ENCODE peak calls at places on chromosomes 3 and 15, in eight cellular contexts. One of them, this sample, is unnamed.

GRCh38 chr3:139491966-139492365 is 15.7 kb upstream of the RBP2 start:
- DNase-seq in RPMI8226: no peak
- DNase-seq in HTR-8/SVneo: no peak
- DNase-seq in stimulated activated naive CD8-positive, alpha-beta T cell treated with anti-CD3 and anti-CD28 coated beads, Interleukin-15, Interleukin-2, amounts not matched to agents 100 U/mL and 50 U/mL, for 24 hours: no peak
- DNase-seq in stimulated activated naive CD4-positive, alpha-beta T cell: no peak
- DNase-seq in germinal center: no peak
- DNase-seq in AG04450: no peak
- DNase-seq in mucosa of descending colon: no peak
- DNase-seq in this sample: no peak

GRCh38 chr3:94256888-94257813 is 194.3 kb downstream of the NSUN3 start:
- DNase-seq in RPMI8226: no peak
- DNase-seq in HTR-8/SVneo: no peak
- DNase-seq in stimulated activated naive CD8-positive, alpha-beta T cell treated with anti-CD3 and anti-CD28 coated beads, Interleukin-15, Interleukin-2, amounts not matched to agents 100 U/mL and 50 U/mL, for 24 hours: no peak
- DNase-seq in stimulated activated naive CD4-positive, alpha-beta T cell: no peak
- DNase-seq in germinal center: no peak
- DNase-seq in AG04450: no peak
- DNase-seq in mucosa of descending colon: no peak
- DNase-seq in this sample: no peak

GRCh38 chr15:38707802-38708671 is 143.4 kb upstream of the RASGRP1 start:
- DNase-seq in RPMI8226: peak
- DNase-seq in HTR-8/SVneo: peak
- DNase-seq in stimulated activated naive CD8-positive, alpha-beta T cell treated with anti-CD3 and anti-CD28 coated beads, Interleukin-15, Interleukin-2, amounts not matched to agents 100 U/mL and 50 U/mL, for 24 hours: no peak
- DNase-seq in stimulated activated naive CD4-positive, alpha-beta T cell: no peak
- DNase-seq in germinal center: peak
- DNase-seq in AG04450: no peak
- DNase-seq in mucosa of descending colon: peak
- DNase-seq in this sample: peak

GRCh38 chr3:99620976-99621375 is 17.4 kb upstream of the COL8A1 start:
- DNase-seq in RPMI8226: no peak
- DNase-seq in HTR-8/SVneo: no peak
- DNase-seq in stimulated activated naive CD8-positive, alpha-beta T cell treated with anti-CD3 and anti-CD28 coated beads, Interleukin-15, Interleukin-2, amounts not matched to agents 100 U/mL and 50 U/mL, for 24 hours: no peak
- DNase-seq in stimulated activated naive CD4-positive, alpha-beta T cell: no peak
- DNase-seq in germinal center: no peak
- DNase-seq in AG04450: no peak
- DNase-seq in mucosa of descending colon: no peak
- DNase-seq in this sample: no peak

GRCh38 chr3:127216415-127217261 is 23.7 kb downstream of the PRR23E start:
- DNase-seq in RPMI8226: no peak
- DNase-seq in HTR-8/SVneo: no peak
- DNase-seq in stimulated activated naive CD8-positive, alpha-beta T cell treated with anti-CD3 and anti-CD28 coated beads, Interleukin-15, Interleukin-2, amounts not matched to agents 100 U/mL and 50 U/mL, for 24 hours: no peak
- DNase-seq in stimulated activated naive CD4-positive, alpha-beta T cell: no peak
- DNase-seq in germinal center: no peak
- DNase-seq in AG04450: no peak
- DNase-seq in mucosa of descending colon: no peak
- DNase-seq in this sample: no peak

GRCh38 chr3:4898454-4899313 is 80.6 kb upstream of the BHLHE40 start:
- DNase-seq in RPMI8226: no peak
- DNase-seq in HTR-8/SVneo: peak
- DNase-seq in stimulated activated naive CD8-positive, alpha-beta T cell treated with anti-CD3 and anti-CD28 coated beads, Interleukin-15, Interleukin-2, amounts not matched to agents 100 U/mL and 50 U/mL, for 24 hours: no peak
- DNase-seq in stimulated activated naive CD4-positive, alpha-beta T cell: no peak
- DNase-seq in germinal center: no peak
- DNase-seq in AG04450: no peak
- DNase-seq in mucosa of descending colon: no peak
- DNase-seq in this sample: no peak

GRCh38 chr15:82570721-82571519 is 30.7 kb upstream of the RPS17 start:
- DNase-seq in RPMI8226: no peak
- DNase-seq in HTR-8/SVneo: no peak
- DNase-seq in stimulated activated naive CD8-positive, alpha-beta T cell treated with anti-CD3 and anti-CD28 coated beads, Interleukin-15, Interleukin-2, amounts not matched to agents 100 U/mL and 50 U/mL, for 24 hours: no peak
- DNase-seq in stimulated activated naive CD4-positive, alpha-beta T cell: no peak
- DNase-seq in germinal center: no peak
- DNase-seq in AG04450: no peak
- DNase-seq in mucosa of descending colon: no peak
- DNase-seq in this sample: peak

GRCh38 chr3:102536479-102536878 is 101.7 kb downstream of the ZPLD1 start:
- DNase-seq in RPMI8226: peak
- DNase-seq in HTR-8/SVneo: peak
- DNase-seq in stimulated activated naive CD8-positive, alpha-beta T cell treated with anti-CD3 and anti-CD28 coated beads, Interleukin-15, Interleukin-2, amounts not matched to agents 100 U/mL and 50 U/mL, for 24 hours: no peak
- DNase-seq in stimulated activated naive CD4-positive, alpha-beta T cell: peak
- DNase-seq in germinal center: peak
- DNase-seq in AG04450: peak
- DNase-seq in mucosa of descending colon: no peak
- DNase-seq in this sample: no peak

GRCh38 chr3:164460851-164461250 is 617.4 kb downstream of the SI start:
- DNase-seq in RPMI8226: peak
- DNase-seq in HTR-8/SVneo: no peak
- DNase-seq in stimulated activated naive CD8-positive, alpha-beta T cell treated with anti-CD3 and anti-CD28 coated beads, Interleukin-15, Interleukin-2, amounts not matched to agents 100 U/mL and 50 U/mL, for 24 hours: no peak
- DNase-seq in stimulated activated naive CD4-positive, alpha-beta T cell: no peak
- DNase-seq in germinal center: no peak
- DNase-seq in AG04450: no peak
- DNase-seq in mucosa of descending colon: no peak
- DNase-seq in this sample: no peak

GRCh38 chr15:99051308-99051707 is 43.7 kb upstream of the PGPEP1L start:
- DNase-seq in RPMI8226: no peak
- DNase-seq in HTR-8/SVneo: no peak
- DNase-seq in stimulated activated naive CD8-positive, alpha-beta T cell treated with anti-CD3 and anti-CD28 coated beads, Interleukin-15, Interleukin-2, amounts not matched to agents 100 U/mL and 50 U/mL, for 24 hours: no peak
- DNase-seq in stimulated activated naive CD4-positive, alpha-beta T cell: no peak
- DNase-seq in germinal center: no peak
- DNase-seq in AG04450: no peak
- DNase-seq in mucosa of descending colon: no peak
- DNase-seq in this sample: no peak

GRCh38 chr3:48215876-48216275 is 7.4 kb upstream of the CAMP start:
- DNase-seq in RPMI8226: no peak
- DNase-seq in HTR-8/SVneo: no peak
- DNase-seq in stimulated activated naive CD8-positive, alpha-beta T cell treated with anti-CD3 and anti-CD28 coated beads, Interleukin-15, Interleukin-2, amounts not matched to agents 100 U/mL and 50 U/mL, for 24 hours: no peak
- DNase-seq in stimulated activated naive CD4-positive, alpha-beta T cell: no peak
- DNase-seq in germinal center: no peak
- DNase-seq in AG04450: no peak
- DNase-seq in mucosa of descending colon: peak
- DNase-seq in this sample: peak

GRCh38 chr15:90890839-90891238 is 6.5 kb downstream of the FES start:
- DNase-seq in RPMI8226: no peak
- DNase-seq in HTR-8/SVneo: no peak
- DNase-seq in stimulated activated naive CD8-positive, alpha-beta T cell treated with anti-CD3 and anti-CD28 coated beads, Interleukin-15, Interleukin-2, amounts not matched to agents 100 U/mL and 50 U/mL, for 24 hours: no peak
- DNase-seq in stimulated activated naive CD4-positive, alpha-beta T cell: no peak
- DNase-seq in germinal center: no peak
- DNase-seq in AG04450: no peak
- DNase-seq in mucosa of descending colon: no peak
- DNase-seq in this sample: no peak

GRCh38 chr3:67593761-67594234 is 60.6 kb downstream of the SUCLG2 start:
- DNase-seq in RPMI8226: no peak
- DNase-seq in HTR-8/SVneo: no peak
- DNase-seq in stimulated activated naive CD8-positive, alpha-beta T cell treated with anti-CD3 and anti-CD28 coated beads, Interleukin-15, Interleukin-2, amounts not matched to agents 100 U/mL and 50 U/mL, for 24 hours: no peak
- DNase-seq in stimulated activated naive CD4-positive, alpha-beta T cell: no peak
- DNase-seq in germinal center: no peak
- DNase-seq in AG04450: no peak
- DNase-seq in mucosa of descending colon: peak
- DNase-seq in this sample: no peak

GRCh38 chr3:52456169-52456799 is 880 bp downstream of the NISCH start:
- DNase-seq in RPMI8226: no peak
- DNase-seq in HTR-8/SVneo: no peak
- DNase-seq in stimulated activated naive CD8-positive, alpha-beta T cell treated with anti-CD3 and anti-CD28 coated beads, Interleukin-15, Interleukin-2, amounts not matched to agents 100 U/mL and 50 U/mL, for 24 hours: peak
- DNase-seq in stimulated activated naive CD4-positive, alpha-beta T cell: no peak
- DNase-seq in germinal center: no peak
- DNase-seq in AG04450: no peak
- DNase-seq in mucosa of descending colon: peak
- DNase-seq in this sample: peak

GRCh38 chr3:39378092-39378491 is 5.1 kb upstream of the SLC25A38 start:
- DNase-seq in RPMI8226: peak
- DNase-seq in HTR-8/SVneo: peak
- DNase-seq in stimulated activated naive CD8-positive, alpha-beta T cell treated with anti-CD3 and anti-CD28 coated beads, Interleukin-15, Interleukin-2, amounts not matched to agents 100 U/mL and 50 U/mL, for 24 hours: peak
- DNase-seq in stimulated activated naive CD4-positive, alpha-beta T cell: no peak
- DNase-seq in germinal center: peak
- DNase-seq in AG04450: no peak
- DNase-seq in mucosa of descending colon: peak
- DNase-seq in this sample: peak

GRCh38 chr3:150235799-150236198 is 172.3 kb upstream of the TSC22D2 start:
- DNase-seq in RPMI8226: no peak
- DNase-seq in HTR-8/SVneo: no peak
- DNase-seq in stimulated activated naive CD8-positive, alpha-beta T cell treated with anti-CD3 and anti-CD28 coated beads, Interleukin-15, Interleukin-2, amounts not matched to agents 100 U/mL and 50 U/mL, for 24 hours: no peak
- DNase-seq in stimulated activated naive CD4-positive, alpha-beta T cell: no peak
- DNase-seq in germinal center: no peak
- DNase-seq in AG04450: peak
- DNase-seq in mucosa of descending colon: no peak
- DNase-seq in this sample: no peak

GRCh38 chr15:52140646-52141045 is 28.1 kb upstream of the BCL2L10 start:
- DNase-seq in RPMI8226: no peak
- DNase-seq in HTR-8/SVneo: no peak
- DNase-seq in stimulated activated naive CD8-positive, alpha-beta T cell treated with anti-CD3 and anti-CD28 coated beads, Interleukin-15, Interleukin-2, amounts not matched to agents 100 U/mL and 50 U/mL, for 24 hours: no peak
- DNase-seq in stimulated activated naive CD4-positive, alpha-beta T cell: no peak
- DNase-seq in germinal center: no peak
- DNase-seq in AG04450: no peak
- DNase-seq in mucosa of descending colon: no peak
- DNase-seq in this sample: no peak

GRCh38 chr3:55165278-55165677 is 237.4 kb upstream of the LRTM1 start:
- DNase-seq in RPMI8226: no peak
- DNase-seq in HTR-8/SVneo: no peak
- DNase-seq in stimulated activated naive CD8-positive, alpha-beta T cell treated with anti-CD3 and anti-CD28 coated beads, Interleukin-15, Interleukin-2, amounts not matched to agents 100 U/mL and 50 U/mL, for 24 hours: no peak
- DNase-seq in stimulated activated naive CD4-positive, alpha-beta T cell: no peak
- DNase-seq in germinal center: no peak
- DNase-seq in AG04450: no peak
- DNase-seq in mucosa of descending colon: no peak
- DNase-seq in this sample: no peak

GRCh38 chr15:39873978-39874377 is 46.1 kb downstream of the GPR176 start:
- DNase-seq in RPMI8226: no peak
- DNase-seq in HTR-8/SVneo: no peak
- DNase-seq in stimulated activated naive CD8-positive, alpha-beta T cell treated with anti-CD3 and anti-CD28 coated beads, Interleukin-15, Interleukin-2, amounts not matched to agents 100 U/mL and 50 U/mL, for 24 hours: no peak
- DNase-seq in stimulated activated naive CD4-positive, alpha-beta T cell: no peak
- DNase-seq in germinal center: no peak
- DNase-seq in AG04450: no peak
- DNase-seq in mucosa of descending colon: no peak
- DNase-seq in this sample: no peak

GRCh38 chr3:167813169-167814123 is 77.9 kb downstream of the SERPINI1 start:
- DNase-seq in RPMI8226: no peak
- DNase-seq in HTR-8/SVneo: no peak
- DNase-seq in stimulated activated naive CD8-positive, alpha-beta T cell treated with anti-CD3 and anti-CD28 coated beads, Interleukin-15, Interleukin-2, amounts not matched to agents 100 U/mL and 50 U/mL, for 24 hours: no peak
- DNase-seq in stimulated activated naive CD4-positive, alpha-beta T cell: no peak
- DNase-seq in germinal center: no peak
- DNase-seq in AG04450: no peak
- DNase-seq in mucosa of descending colon: no peak
- DNase-seq in this sample: no peak

GRCh38 chr3:106030620-106030945 is 161.8 kb upstream of the CBLB start:
- DNase-seq in RPMI8226: no peak
- DNase-seq in HTR-8/SVneo: peak
- DNase-seq in stimulated activated naive CD8-positive, alpha-beta T cell treated with anti-CD3 and anti-CD28 coated beads, Interleukin-15, Interleukin-2, amounts not matched to agents 100 U/mL and 50 U/mL, for 24 hours: no peak
- DNase-seq in stimulated activated naive CD4-positive, alpha-beta T cell: no peak
- DNase-seq in germinal center: no peak
- DNase-seq in AG04450: no peak
- DNase-seq in mucosa of descending colon: no peak
- DNase-seq in this sample: no peak

GRCh38 chr3:117719316-117719926 is 1009.8 kb downstream of the TUSC7 start:
- DNase-seq in RPMI8226: peak
- DNase-seq in HTR-8/SVneo: no peak
- DNase-seq in stimulated activated naive CD8-positive, alpha-beta T cell treated with anti-CD3 and anti-CD28 coated beads, Interleukin-15, Interleukin-2, amounts not matched to agents 100 U/mL and 50 U/mL, for 24 hours: no peak
- DNase-seq in stimulated activated naive CD4-positive, alpha-beta T cell: no peak
- DNase-seq in germinal center: peak
- DNase-seq in AG04450: no peak
- DNase-seq in mucosa of descending colon: peak
- DNase-seq in this sample: no peak

GRCh38 chr3:141228385-141228784 is 3.2 kb upstream of the PXYLP1 start:
- DNase-seq in RPMI8226: no peak
- DNase-seq in HTR-8/SVneo: no peak
- DNase-seq in stimulated activated naive CD8-positive, alpha-beta T cell treated with anti-CD3 and anti-CD28 coated beads, Interleukin-15, Interleukin-2, amounts not matched to agents 100 U/mL and 50 U/mL, for 24 hours: no peak
- DNase-seq in stimulated activated naive CD4-positive, alpha-beta T cell: no peak
- DNase-seq in germinal center: no peak
- DNase-seq in AG04450: no peak
- DNase-seq in mucosa of descending colon: no peak
- DNase-seq in this sample: no peak

GRCh38 chr15:88257311-88257901 is 867 bp upstream of the NTRK3 start:
- DNase-seq in RPMI8226: no peak
- DNase-seq in HTR-8/SVneo: no peak
- DNase-seq in stimulated activated naive CD8-positive, alpha-beta T cell treated with anti-CD3 and anti-CD28 coated beads, Interleukin-15, Interleukin-2, amounts not matched to agents 100 U/mL and 50 U/mL, for 24 hours: peak
- DNase-seq in stimulated activated naive CD4-positive, alpha-beta T cell: no peak
- DNase-seq in germinal center: no peak
- DNase-seq in AG04450: no peak
- DNase-seq in mucosa of descending colon: no peak
- DNase-seq in this sample: no peak